ENCODE peak calls at places on chromosomes 13 and 19, in six cellular contexts. One of them, this sample, is unnamed.

GRCh38 chr19:53864308-53864836 is 3.3 kb upstream of the MYADM start:
- DNase-seq in Calu3: peak; percentile 73
- DNase-seq in A673: no peak
- DNase-seq in ascending aorta: no peak
- DNase-seq in esophagus squamous epithelium: no peak
- DNase-seq in GM03348: no peak
- DNase-seq in this sample: no peak

GRCh38 chr19:16878181-16878965 is 10.4 kb upstream of the F2RL3 start:
- DNase-seq in Calu3: no peak
- DNase-seq in A673: no peak
- DNase-seq in ascending aorta: no peak
- DNase-seq in esophagus squamous epithelium: no peak
- DNase-seq in GM03348: no peak
- DNase-seq in this sample: no peak

GRCh38 chr19:35742121-35742724 is at the start of gene IGFLR1:
- DNase-seq in Calu3: no peak
- DNase-seq in A673: no peak
- DNase-seq in ascending aorta: no peak
- DNase-seq in esophagus squamous epithelium: no peak
- DNase-seq in GM03348: no peak
- DNase-seq in this sample: no peak

GRCh38 chr19:17677002-17677401 is 11.2 kb downstream of the UNC13A start:
- DNase-seq in Calu3: no peak
- DNase-seq in A673: no peak
- DNase-seq in ascending aorta: no peak
- DNase-seq in esophagus squamous epithelium: no peak
- DNase-seq in GM03348: no peak
- DNase-seq in this sample: no peak

GRCh38 chr19:47723573-47723923 is 10.3 kb downstream of the EHD2 start:
- DNase-seq in Calu3: peak; percentile 46
- DNase-seq in A673: peak; percentile 62
- DNase-seq in ascending aorta: no peak
- DNase-seq in esophagus squamous epithelium: no peak
- DNase-seq in GM03348: no peak
- DNase-seq in this sample: no peak

GRCh38 chr19:49340069-49340864 is 5.1 kb downstream of the CD37 start:
- DNase-seq in Calu3: peak; percentile 67
- DNase-seq in A673: peak; percentile 93
- DNase-seq in ascending aorta: no peak
- DNase-seq in esophagus squamous epithelium: no peak
- DNase-seq in GM03348: no peak
- DNase-seq in this sample: peak; percentile 87

GRCh38 chr19:24099829-24100228 is 12.8 kb downstream of the ZNF254 start:
- DNase-seq in Calu3: no peak
- DNase-seq in A673: no peak
- DNase-seq in ascending aorta: no peak
- DNase-seq in esophagus squamous epithelium: no peak
- DNase-seq in GM03348: no peak
- DNase-seq in this sample: no peak

GRCh38 chr13:44402902-44403719 is 29.5 kb downstream of the SERP2 start:
- DNase-seq in Calu3: peak; percentile 42
- DNase-seq in A673: no peak
- DNase-seq in ascending aorta: no peak
- DNase-seq in esophagus squamous epithelium: no peak
- DNase-seq in GM03348: no peak
- DNase-seq in this sample: no peak

GRCh38 chr13:109312399-109312798 is 474.0 kb downstream of the IRS2 start:
- DNase-seq in Calu3: no peak
- DNase-seq in A673: no peak
- DNase-seq in ascending aorta: no peak
- DNase-seq in esophagus squamous epithelium: no peak
- DNase-seq in GM03348: no peak
- DNase-seq in this sample: no peak

GRCh38 chr13:59458908-59459579 is 704.7 kb downstream of the DIAPH3 start:
- DNase-seq in Calu3: no peak
- DNase-seq in A673: peak; percentile 58
- DNase-seq in ascending aorta: no peak
- DNase-seq in esophagus squamous epithelium: no peak
- DNase-seq in GM03348: peak; percentile 14
- DNase-seq in this sample: no peak

GRCh38 chr19:15297416-15298224 is 34.7 kb downstream of the BRD4 start:
- DNase-seq in Calu3: peak; percentile 12
- DNase-seq in A673: peak; percentile 46
- DNase-seq in ascending aorta: no peak
- DNase-seq in esophagus squamous epithelium: no peak
- DNase-seq in GM03348: no peak
- DNase-seq in this sample: no peak

GRCh38 chr19:32392946-32393345 is 12.6 kb upstream of the DPY19L3 start:
- DNase-seq in Calu3: no peak
- DNase-seq in A673: no peak
- DNase-seq in ascending aorta: no peak
- DNase-seq in esophagus squamous epithelium: no peak
- DNase-seq in GM03348: no peak
- DNase-seq in this sample: no peak

GRCh38 chr13:109764474-109765292 is 21.7 kb downstream of the IRS2 start:
- DNase-seq in Calu3: no peak
- DNase-seq in A673: peak; percentile 74
- DNase-seq in ascending aorta: no peak
- DNase-seq in esophagus squamous epithelium: no peak
- DNase-seq in GM03348: no peak
- DNase-seq in this sample: no peak

GRCh38 chr19:44696939-44697669 is 1.8 kb upstream of the CEACAM16 start:
- DNase-seq in Calu3: no peak
- DNase-seq in A673: no peak
- DNase-seq in ascending aorta: no peak
- DNase-seq in esophagus squamous epithelium: no peak
- DNase-seq in GM03348: no peak
- DNase-seq in this sample: no peak

GRCh38 chr13:55432814-55433213 is 1707.9 kb upstream of the PRR20A start:
- DNase-seq in Calu3: no peak
- DNase-seq in A673: no peak
- DNase-seq in ascending aorta: no peak
- DNase-seq in esophagus squamous epithelium: no peak
- DNase-seq in GM03348: no peak
- DNase-seq in this sample: no peak

GRCh38 chr19:11256189-11256588 is 6.1 kb downstream of the DOCK6 start:
- DNase-seq in Calu3: no peak
- DNase-seq in A673: no peak
- DNase-seq in ascending aorta: no peak
- DNase-seq in esophagus squamous epithelium: no peak
- DNase-seq in GM03348: peak; percentile 40
- DNase-seq in this sample: no peak

GRCh38 chr13:20825476-20825875 is 51.7 kb upstream of the EEF1AKMT1 start:
- DNase-seq in Calu3: no peak
- DNase-seq in A673: no peak
- DNase-seq in ascending aorta: no peak
- DNase-seq in esophagus squamous epithelium: no peak
- DNase-seq in GM03348: peak; percentile 18
- DNase-seq in this sample: no peak

GRCh38 chr19:51541458-51542357 is 10.2 kb upstream of the SIGLEC6 start:
- DNase-seq in Calu3: no peak
- DNase-seq in A673: no peak
- DNase-seq in ascending aorta: no peak
- DNase-seq in esophagus squamous epithelium: no peak
- DNase-seq in GM03348: no peak
- DNase-seq in this sample: no peak

GRCh38 chr13:27192896-27193295 is 21.3 kb upstream of the USP12 start:
- DNase-seq in Calu3: no peak
- DNase-seq in A673: no peak
- DNase-seq in ascending aorta: no peak
- DNase-seq in esophagus squamous epithelium: no peak
- DNase-seq in GM03348: no peak
- DNase-seq in this sample: no peak

GRCh38 chr19:19022380-19022961 is 10.8 kb downstream of the SUGP2 start:
- DNase-seq in Calu3: no peak
- DNase-seq in A673: no peak
- DNase-seq in ascending aorta: no peak
- DNase-seq in esophagus squamous epithelium: no peak
- DNase-seq in GM03348: no peak
- DNase-seq in this sample: no peak

GRCh38 chr19:35383536-35383935 is 12.7 kb downstream of the GPR42 start:
- DNase-seq in Calu3: no peak
- DNase-seq in A673: no peak
- DNase-seq in ascending aorta: no peak
- DNase-seq in esophagus squamous epithelium: no peak
- DNase-seq in GM03348: no peak
- DNase-seq in this sample: no peak

GRCh38 chr19:55082023-55082851 is 6.6 kb downstream of the EPS8L1 start:
- DNase-seq in Calu3: no peak
- DNase-seq in A673: peak; percentile 80
- DNase-seq in ascending aorta: no peak
- DNase-seq in esophagus squamous epithelium: no peak
- DNase-seq in GM03348: peak; percentile 57
- DNase-seq in this sample: peak; percentile 54

GRCh38 chr19:11138659-11139526 is 16.7 kb downstream of the SPC24 start:
- DNase-seq in Calu3: peak; percentile 53
- DNase-seq in A673: peak; percentile 85
- DNase-seq in ascending aorta: peak; percentile 50
- DNase-seq in esophagus squamous epithelium: no peak
- DNase-seq in GM03348: peak; percentile 89
- DNase-seq in this sample: peak; percentile 89

GRCh38 chr19:16143399-16144215 is at the start of gene HSH2D:
- DNase-seq in Calu3: peak; percentile 89
- DNase-seq in A673: no peak
- DNase-seq in ascending aorta: peak; percentile 30
- DNase-seq in esophagus squamous epithelium: peak; percentile 77
- DNase-seq in GM03348: no peak
- DNase-seq in this sample: no peak